ENCODE peak calls at places on chromosomes 11 and 22, in four cellular contexts. One of them, this sample, is unnamed.

GRCh38 chr22:17087176-17088131 is 2.7 kb downstream of the IL17RA start:
- DNase-seq in adrenal gland: no peak
- DNase-seq in lower lobe of right lung: no peak
- DNase-seq in AG04449: peak; percentile 58
- DNase-seq in this sample: peak; percentile 34

GRCh38 chr11:112903310-112903709 is 57.9 kb upstream of the NCAM1 start:
- DNase-seq in AG04449: no peak
- DNase-seq in lower lobe of right lung: no peak
- DNase-seq in adrenal gland: no peak
- DNase-seq in this sample: no peak

GRCh38 chr11:104152941-104153340 is 11.0 kb downstream of the PDGFD start:
- DNase-seq in lower lobe of right lung: no peak
- DNase-seq in AG04449: no peak
- DNase-seq in adrenal gland: no peak
- DNase-seq in this sample: no peak

GRCh38 chr11:64207247-64208085 is 945 bp downstream of the FERMT3 start:
- DNase-seq in AG04449: no peak
- DNase-seq in lower lobe of right lung: peak; percentile 79
- DNase-seq in adrenal gland: no peak
- DNase-seq in this sample: no peak

GRCh38 chr11:108135845-108136599 is 14.7 kb downstream of the ACAT1 start:
- DNase-seq in adrenal gland: no peak
- DNase-seq in lower lobe of right lung: no peak
- DNase-seq in AG04449: no peak
- DNase-seq in this sample: no peak

GRCh38 chr22:38075105-38075825 is 8.7 kb downstream of the SLC16A8 start:
- DNase-seq in AG04449: no peak
- DNase-seq in lower lobe of right lung: no peak
- DNase-seq in adrenal gland: no peak
- DNase-seq in this sample: no peak

GRCh38 chr11:725624-726202 is 19.7 kb downstream of the EPS8L2 start:
- DNase-seq in AG04449: no peak
- DNase-seq in lower lobe of right lung: no peak
- DNase-seq in adrenal gland: no peak
- DNase-seq in this sample: no peak

GRCh38 chr11:12141283-12141682 is 30.9 kb downstream of the MICAL2 start:
- DNase-seq in adrenal gland: no peak
- DNase-seq in lower lobe of right lung: no peak
- DNase-seq in AG04449: no peak
- DNase-seq in this sample: no peak

GRCh38 chr11:90309693-90310092 is 86.8 kb upstream of the CHORDC1 start:
- DNase-seq in lower lobe of right lung: no peak
- DNase-seq in adrenal gland: no peak
- DNase-seq in AG04449: no peak
- DNase-seq in this sample: no peak

GRCh38 chr11:109000531-109000930 is 335.7 kb downstream of the DDX10 start:
- DNase-seq in lower lobe of right lung: no peak
- DNase-seq in AG04449: no peak
- DNase-seq in adrenal gland: no peak
- DNase-seq in this sample: no peak

GRCh38 chr11:65433657-65434056 is 11.1 kb downstream of the NEAT1 start:
- DNase-seq in adrenal gland: no peak
- DNase-seq in AG04449: no peak
- DNase-seq in lower lobe of right lung: no peak
- DNase-seq in this sample: no peak

GRCh38 chr22:44186121-44186510 is 5.4 kb downstream of the PARVG start:
- DNase-seq in AG04449: no peak
- DNase-seq in lower lobe of right lung: no peak
- DNase-seq in adrenal gland: no peak
- DNase-seq in this sample: no peak

GRCh38 chr11:34730544-34731295 is 109.8 kb downstream of the EHF start:
- DNase-seq in lower lobe of right lung: no peak
- DNase-seq in adrenal gland: no peak
- DNase-seq in AG04449: no peak
- DNase-seq in this sample: no peak

GRCh38 chr11:92967178-92967577 is 2.3 kb upstream of the MTNR1B start:
- DNase-seq in lower lobe of right lung: no peak
- DNase-seq in AG04449: no peak
- DNase-seq in adrenal gland: no peak
- DNase-seq in this sample: no peak

GRCh38 chr22:25849514-25849913 is 107.5 kb downstream of the MYO18B start:
- DNase-seq in AG04449: no peak
- DNase-seq in adrenal gland: no peak
- DNase-seq in lower lobe of right lung: no peak
- DNase-seq in this sample: no peak

GRCh38 chr11:66976048-66976467 is 954 bp downstream of the C11orf86 start:
- DNase-seq in lower lobe of right lung: no peak
- DNase-seq in AG04449: no peak
- DNase-seq in adrenal gland: no peak
- DNase-seq in this sample: no peak

GRCh38 chr11:46333129-46333947 is 13.9 kb upstream of the DGKZ start:
- DNase-seq in AG04449: no peak
- DNase-seq in lower lobe of right lung: no peak
- DNase-seq in adrenal gland: no peak
- DNase-seq in this sample: no peak

GRCh38 chr22:48052621-48052890 is 1290.1 kb downstream of the TBC1D22A start:
- DNase-seq in lower lobe of right lung: no peak
- DNase-seq in adrenal gland: no peak
- DNase-seq in AG04449: no peak
- DNase-seq in this sample: no peak

GRCh38 chr11:22331771-22332170 is 6.4 kb upstream of the SLC17A6 start:
- DNase-seq in AG04449: no peak
- DNase-seq in lower lobe of right lung: no peak
- DNase-seq in adrenal gland: no peak
- DNase-seq in this sample: no peak

GRCh38 chr11:68646832-68647231 is 37.5 kb upstream of the GAL start:
- DNase-seq in lower lobe of right lung: no peak
- DNase-seq in AG04449: no peak
- DNase-seq in adrenal gland: no peak
- DNase-seq in this sample: no peak

GRCh38 chr11:68641880-68642279 is 42.5 kb upstream of the GAL start:
- DNase-seq in lower lobe of right lung: no peak
- DNase-seq in AG04449: no peak
- DNase-seq in adrenal gland: no peak
- DNase-seq in this sample: no peak

GRCh38 chr11:68643576-68643975 is 40.8 kb upstream of the GAL start:
- DNase-seq in adrenal gland: no peak
- DNase-seq in lower lobe of right lung: no peak
- DNase-seq in AG04449: no peak
- DNase-seq in this sample: no peak
- TF ChIP-seq CTCF in adrenal gland: no peak
- TF ChIP-seq CTCF in lower lobe of right lung: no peak
- TF ChIP-seq CTCF in AG04449: no peak
- TF ChIP-seq CTCF in this sample: no peak

GRCh38 chr11:77776455-77776854 is 44.1 kb downstream of the RSF1 start:
- DNase-seq in lower lobe of right lung: no peak
- DNase-seq in adrenal gland: no peak
- DNase-seq in AG04449: no peak
- DNase-seq in this sample: no peak
- TF ChIP-seq CTCF in lower lobe of right lung: peak; percentile 27
- TF ChIP-seq CTCF in adrenal gland: peak; percentile 24
- TF ChIP-seq CTCF in AG04449: no peak
- TF ChIP-seq CTCF in this sample: no peak

DNA sequence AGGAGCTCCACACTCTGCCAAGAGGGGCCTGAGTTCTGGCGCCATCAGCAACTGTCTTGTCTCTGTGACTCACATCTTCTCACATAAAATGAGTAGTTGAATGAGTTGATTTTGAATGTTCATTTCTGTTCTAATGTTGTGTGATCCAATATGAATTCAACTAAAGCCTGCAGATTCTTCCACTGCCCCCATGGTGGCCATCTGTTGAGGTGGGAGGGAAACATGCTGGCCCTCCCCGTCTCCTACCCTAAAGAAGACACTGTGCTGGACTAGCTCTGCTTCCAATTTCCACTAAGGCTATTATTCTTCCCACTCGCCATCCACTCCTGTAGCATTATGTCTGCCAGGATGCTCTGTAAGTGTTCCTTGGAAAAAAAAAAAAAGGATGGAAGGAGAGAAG is 555.6 kb upstream of the LARGE1 start:
- DNase-seq in lower lobe of right lung: no peak
- DNase-seq in AG04449: no peak
- DNase-seq in adrenal gland: no peak
- DNase-seq in this sample: no peak
- TF ChIP-seq CTCF in lower lobe of right lung: no peak
- TF ChIP-seq CTCF in AG04449: no peak
- TF ChIP-seq CTCF in adrenal gland: no peak
- TF ChIP-seq CTCF in this sample: no peak

DNA sequence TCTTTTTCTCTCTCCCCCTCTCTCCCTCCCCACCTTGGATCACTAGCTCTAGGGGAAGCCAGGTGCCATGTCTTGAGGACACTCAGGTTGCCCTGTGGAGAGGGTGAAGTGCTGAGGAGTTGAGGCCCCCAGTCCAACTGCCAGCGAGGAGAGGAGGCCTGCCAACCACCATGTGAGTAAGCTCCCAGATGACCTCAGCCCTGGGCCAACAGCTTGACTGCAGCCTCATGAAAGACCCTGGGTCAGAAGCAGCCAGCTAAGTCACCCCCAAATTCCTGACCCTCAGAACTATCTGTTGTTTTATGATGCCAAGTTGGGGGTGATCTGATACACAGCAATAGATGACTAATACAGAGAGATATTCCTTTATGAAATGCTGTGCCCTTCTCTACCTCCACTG is 8.1 kb downstream of the ARFGAP3 start:
- DNase-seq in adrenal gland: no peak
- DNase-seq in AG04449: no peak
- DNase-seq in lower lobe of right lung: no peak
- DNase-seq in this sample: no peak
- TF ChIP-seq CTCF in adrenal gland: no peak
- TF ChIP-seq CTCF in AG04449: no peak
- TF ChIP-seq CTCF in lower lobe of right lung: no peak
- TF ChIP-seq CTCF in this sample: no peak

GRCh38 chr22:45242778-45243191 is 2.1 kb upstream of the KIAA0930 start:
- DNase-seq in lower lobe of right lung: peak; percentile 53
- DNase-seq in AG04449: no peak
- DNase-seq in adrenal gland: no peak
- DNase-seq in this sample: no peak
- TF ChIP-seq CTCF in lower lobe of right lung: peak; percentile 7
- TF ChIP-seq CTCF in AG04449: no peak
- TF ChIP-seq CTCF in adrenal gland: peak; percentile 11
- TF ChIP-seq CTCF in this sample: no peak

DNA sequence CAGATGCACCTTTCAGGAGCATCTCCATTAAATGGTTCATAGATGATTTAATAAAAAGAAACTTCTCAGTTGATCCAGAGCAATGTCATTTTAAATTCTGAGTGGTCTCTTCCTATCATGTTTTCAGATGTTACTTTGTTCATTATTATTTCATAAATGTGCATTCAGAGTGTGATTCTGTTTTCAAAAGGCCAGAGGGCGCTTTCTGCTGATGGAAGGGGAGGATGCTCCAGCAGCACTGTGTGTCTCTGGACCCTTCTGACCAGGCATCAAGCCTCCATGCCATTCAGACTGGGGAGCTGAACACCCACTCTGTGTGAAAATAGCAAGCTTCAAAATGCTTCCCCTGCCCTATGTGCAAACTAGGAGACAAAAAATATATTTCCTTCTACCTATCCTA is 23.9 kb upstream of the CRTAM start:
- DNase-seq in lower lobe of right lung: no peak
- DNase-seq in AG04449: no peak
- DNase-seq in adrenal gland: no peak
- DNase-seq in this sample: no peak
- TF ChIP-seq CTCF in lower lobe of right lung: peak; percentile 9
- TF ChIP-seq CTCF in AG04449: no peak
- TF ChIP-seq CTCF in adrenal gland: no peak
- TF ChIP-seq CTCF in this sample: no peak

GRCh38 chr11:79052539-79052938 is 388.3 kb downstream of the TENM4 start:
- DNase-seq in AG04449: no peak
- DNase-seq in lower lobe of right lung: no peak
- DNase-seq in adrenal gland: no peak
- DNase-seq in this sample: no peak
- TF ChIP-seq CTCF in AG04449: peak; percentile 38
- TF ChIP-seq CTCF in lower lobe of right lung: no peak
- TF ChIP-seq CTCF in adrenal gland: no peak
- TF ChIP-seq CTCF in this sample: no peak

DNA sequence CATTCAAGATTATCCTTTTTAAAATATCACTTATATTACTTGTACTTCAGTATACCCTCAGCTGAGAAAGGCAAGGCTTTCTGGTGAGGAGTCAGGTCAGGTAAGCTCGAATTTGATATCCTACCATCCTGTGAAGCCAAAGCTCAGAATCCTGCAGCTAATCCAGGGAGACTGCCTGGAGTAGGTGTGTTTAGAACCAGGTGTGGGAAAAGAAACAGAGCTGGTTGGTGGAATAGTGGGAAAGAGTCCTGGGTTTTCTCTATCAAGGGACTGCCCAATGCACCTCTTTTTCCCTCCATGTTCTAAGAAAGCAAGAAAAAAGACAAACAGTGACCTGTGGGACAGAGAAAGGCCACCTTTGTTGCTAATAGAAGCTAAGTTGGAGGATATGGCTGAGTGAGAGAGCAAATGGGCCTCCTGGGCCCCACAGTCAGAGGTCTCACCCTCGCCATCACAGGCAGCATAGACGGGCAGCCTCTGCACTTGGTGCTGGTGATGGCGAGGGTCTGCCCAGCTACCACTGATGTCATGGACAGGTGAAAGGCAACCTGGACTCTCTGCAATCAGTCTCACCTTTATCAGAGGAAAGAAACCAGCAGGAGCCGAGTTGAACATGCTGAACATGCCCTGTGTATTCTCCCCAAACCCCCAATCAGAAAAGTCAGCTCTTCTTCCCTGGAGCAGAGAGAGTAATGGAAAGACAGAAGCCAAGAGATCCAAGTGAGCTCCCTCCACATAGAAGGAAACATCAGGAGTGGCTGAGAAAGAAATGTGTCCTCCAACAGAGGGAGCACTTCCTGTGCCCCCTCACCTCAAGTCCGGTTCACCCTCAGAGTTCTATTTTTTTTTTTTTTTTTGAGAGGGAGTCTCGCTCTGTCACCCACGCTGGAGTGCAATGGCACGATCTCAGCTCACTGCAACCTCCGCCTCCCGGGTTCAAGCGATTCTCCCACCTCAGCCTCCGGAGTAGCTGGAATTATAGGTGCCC is 491.3 kb downstream of the BUD13 start:
- DNase-seq in adrenal gland: no peak
- DNase-seq in lower lobe of right lung: no peak
- DNase-seq in AG04449: no peak
- DNase-seq in this sample: no peak
- TF ChIP-seq CTCF in adrenal gland: no peak
- TF ChIP-seq CTCF in lower lobe of right lung: peak; percentile 10
- TF ChIP-seq CTCF in AG04449: no peak
- TF ChIP-seq CTCF in this sample: no peak

GRCh38 chr22:32080904-32081303 is 37.8 kb downstream of the SLC5A1 start:
- DNase-seq in AG04449: no peak
- DNase-seq in adrenal gland: peak; percentile 19
- DNase-seq in lower lobe of right lung: no peak
- DNase-seq in this sample: peak; percentile 18
- TF ChIP-seq CTCF in AG04449: peak; percentile 57
- TF ChIP-seq CTCF in adrenal gland: peak; percentile 74
- TF ChIP-seq CTCF in lower lobe of right lung: peak; percentile 58
- TF ChIP-seq CTCF in this sample: peak; percentile 69